ENCODE peak calls at places on chromosomes 6 and 20, in nine cellular contexts. One of them, this sample, is unnamed. For H3K27me3 and H3K4me1, the result is how much of the 10 kb centered on the place peaks cover.

GRCh38 chr6:145139451-145139850 is 595.9 kb downstream of the EPM2A start:
- DNase-seq in SJSA1: no peak
- DNase-seq in esophagus squamous epithelium: no peak
- DNase-seq in stomach: no peak
- DNase-seq in IMR-90: peak
- DNase-seq in left ventricle myocardium inferior: no peak
- DNase-seq in right atrium auricular region: no peak
- DNase-seq in mammary epithelial cell: no peak
- DNase-seq in lower lobe of right lung: peak
- DNase-seq in this sample: no peak

GRCh38 chr20:46084805-46085792 is 4.7 kb downstream of the NCOA5 start:
- DNase-seq in SJSA1: no peak
- DNase-seq in esophagus squamous epithelium: no peak
- DNase-seq in stomach: peak
- DNase-seq in IMR-90: peak
- DNase-seq in left ventricle myocardium inferior: no peak
- DNase-seq in right atrium auricular region: no peak
- DNase-seq in mammary epithelial cell: peak
- DNase-seq in lower lobe of right lung: no peak
- DNase-seq in this sample: no peak

GRCh38 chr20:20955837-20956236 is 150.3 kb downstream of the LINC00237 start:
- DNase-seq in SJSA1: no peak
- DNase-seq in esophagus squamous epithelium: no peak
- DNase-seq in stomach: no peak
- DNase-seq in IMR-90: no peak
- DNase-seq in left ventricle myocardium inferior: no peak
- DNase-seq in right atrium auricular region: no peak
- DNase-seq in mammary epithelial cell: no peak
- DNase-seq in lower lobe of right lung: no peak
- DNase-seq in this sample: no peak

GRCh38 chr6:87172292-87172691 is 16.9 kb downstream of the ZNF292 start:
- DNase-seq in SJSA1: no peak
- DNase-seq in esophagus squamous epithelium: no peak
- DNase-seq in stomach: no peak
- DNase-seq in IMR-90: no peak
- DNase-seq in left ventricle myocardium inferior: no peak
- DNase-seq in right atrium auricular region: no peak
- DNase-seq in mammary epithelial cell: no peak
- DNase-seq in lower lobe of right lung: no peak
- DNase-seq in this sample: no peak

GRCh38 chr20:33984320-33984719 is 9.4 kb upstream of the RALY start:
- DNase-seq in SJSA1: no peak
- DNase-seq in esophagus squamous epithelium: no peak
- DNase-seq in stomach: no peak
- DNase-seq in IMR-90: no peak
- DNase-seq in left ventricle myocardium inferior: no peak
- DNase-seq in right atrium auricular region: no peak
- DNase-seq in mammary epithelial cell: no peak
- DNase-seq in lower lobe of right lung: no peak
- DNase-seq in this sample: no peak

GRCh38 chr20:62354031-62354808 is 12.9 kb downstream of the LAMA5 start:
- DNase-seq in SJSA1: no peak
- DNase-seq in esophagus squamous epithelium: no peak
- DNase-seq in stomach: no peak
- DNase-seq in IMR-90: no peak
- DNase-seq in left ventricle myocardium inferior: no peak
- DNase-seq in right atrium auricular region: no peak
- DNase-seq in mammary epithelial cell: no peak
- DNase-seq in lower lobe of right lung: no peak
- DNase-seq in this sample: no peak

GRCh38 chr20:45311589-45312211 is 3.6 kb upstream of the MATN4 start:
- DNase-seq in SJSA1: no peak
- DNase-seq in esophagus squamous epithelium: no peak
- DNase-seq in stomach: peak
- DNase-seq in IMR-90: peak
- DNase-seq in left ventricle myocardium inferior: peak
- DNase-seq in right atrium auricular region: peak
- DNase-seq in mammary epithelial cell: no peak
- DNase-seq in lower lobe of right lung: peak
- DNase-seq in this sample: no peak

GRCh38 chr20:50580016-50580747 is 70.0 kb downstream of the PTPN1 start:
- DNase-seq in SJSA1: peak
- DNase-seq in esophagus squamous epithelium: no peak
- DNase-seq in stomach: peak
- DNase-seq in IMR-90: peak
- DNase-seq in left ventricle myocardium inferior: peak
- DNase-seq in right atrium auricular region: peak
- DNase-seq in mammary epithelial cell: no peak
- DNase-seq in lower lobe of right lung: peak
- DNase-seq in this sample: no peak

GRCh38 chr6:131602913-131603312 is 25.1 kb downstream of the MED23 start:
- DNase-seq in SJSA1: no peak
- DNase-seq in esophagus squamous epithelium: no peak
- DNase-seq in stomach: no peak
- DNase-seq in IMR-90: peak
- DNase-seq in left ventricle myocardium inferior: no peak
- DNase-seq in right atrium auricular region: no peak
- DNase-seq in mammary epithelial cell: peak
- DNase-seq in lower lobe of right lung: no peak
- DNase-seq in this sample: no peak

GRCh38 chr6:131413191-131413830 is 159.7 kb upstream of the ARG1 start:
- DNase-seq in SJSA1: no peak
- DNase-seq in esophagus squamous epithelium: no peak
- DNase-seq in stomach: no peak
- DNase-seq in IMR-90: no peak
- DNase-seq in left ventricle myocardium inferior: no peak
- DNase-seq in right atrium auricular region: no peak
- DNase-seq in mammary epithelial cell: no peak
- DNase-seq in lower lobe of right lung: no peak
- DNase-seq in this sample: no peak

GRCh38 chr6:53203483-53203882 is 54.8 kb upstream of the GCM1 start:
- DNase-seq in SJSA1: no peak
- DNase-seq in esophagus squamous epithelium: no peak
- DNase-seq in stomach: no peak
- DNase-seq in IMR-90: no peak
- DNase-seq in left ventricle myocardium inferior: no peak
- DNase-seq in right atrium auricular region: no peak
- DNase-seq in mammary epithelial cell: no peak
- DNase-seq in lower lobe of right lung: no peak
- DNase-seq in this sample: no peak

GRCh38 chr20:59810376-59811187 is 122.9 kb downstream of the SYCP2 start:
- DNase-seq in SJSA1: peak
- DNase-seq in esophagus squamous epithelium: no peak
- DNase-seq in stomach: peak
- DNase-seq in IMR-90: no peak
- DNase-seq in left ventricle myocardium inferior: no peak
- DNase-seq in right atrium auricular region: peak
- DNase-seq in mammary epithelial cell: no peak
- DNase-seq in lower lobe of right lung: no peak
- DNase-seq in this sample: no peak

GRCh38 chr20:38094373-38094775 is 60.8 kb downstream of the RPRD1B start:
- DNase-seq in SJSA1: no peak
- DNase-seq in esophagus squamous epithelium: no peak
- DNase-seq in stomach: peak
- DNase-seq in IMR-90: peak
- DNase-seq in left ventricle myocardium inferior: peak
- DNase-seq in right atrium auricular region: peak
- DNase-seq in mammary epithelial cell: peak
- DNase-seq in lower lobe of right lung: no peak
- DNase-seq in this sample: no peak

GRCh38 chr6:41571066-41571780 is 25.0 kb downstream of the FOXP4 start:
- DNase-seq in SJSA1: no peak
- DNase-seq in esophagus squamous epithelium: no peak
- DNase-seq in stomach: no peak
- DNase-seq in IMR-90: no peak
- DNase-seq in left ventricle myocardium inferior: no peak
- DNase-seq in right atrium auricular region: no peak
- DNase-seq in mammary epithelial cell: no peak
- DNase-seq in lower lobe of right lung: no peak
- DNase-seq in this sample: no peak

DNA sequence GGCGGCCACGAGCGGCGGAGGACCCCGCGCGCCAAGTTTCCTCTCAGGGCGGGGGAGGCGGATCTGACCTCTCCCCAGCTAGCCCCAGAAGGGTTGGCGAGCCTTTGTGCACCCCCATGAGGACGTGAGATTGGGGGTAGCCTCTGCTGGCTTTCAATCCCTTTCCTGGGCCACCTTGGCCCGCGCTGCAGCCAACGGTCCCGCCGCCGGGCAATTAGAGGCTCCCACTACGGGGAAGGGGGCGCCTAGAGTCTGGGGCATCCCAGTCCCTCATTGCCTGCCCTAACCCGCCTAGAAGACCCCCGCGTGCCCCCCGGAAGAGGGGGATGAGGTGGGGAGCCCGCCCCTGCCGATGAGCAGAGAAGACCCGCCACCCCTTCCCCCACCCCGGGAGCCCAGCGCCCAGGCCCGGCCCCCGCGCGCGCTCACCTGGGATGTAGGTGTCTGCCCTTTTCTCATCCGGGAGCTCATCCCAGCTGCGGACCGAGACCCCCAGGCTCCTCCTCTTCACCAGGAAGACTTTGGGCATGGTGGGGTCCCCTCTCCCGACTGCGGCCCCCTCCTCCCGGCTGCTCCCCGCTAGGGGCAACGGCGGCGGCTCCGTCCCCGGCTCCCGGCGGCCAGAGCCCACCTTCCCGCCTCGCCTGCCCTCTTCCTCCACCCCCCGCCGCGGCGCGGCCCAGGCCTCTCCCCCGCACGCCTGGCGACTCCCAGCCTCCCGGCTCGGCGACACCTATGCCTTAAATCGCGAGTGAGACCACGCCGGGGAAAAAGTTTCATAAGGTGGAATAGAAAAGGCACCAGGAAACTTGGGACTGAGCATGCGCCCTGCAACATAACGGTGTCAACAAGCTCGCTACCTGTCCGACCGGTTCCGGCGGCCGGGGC is at the start of gene OVOL2:
- DNase-seq in SJSA1: no peak
- DNase-seq in esophagus squamous epithelium: no peak
- DNase-seq in stomach: peak
- DNase-seq in IMR-90: no peak
- DNase-seq in left ventricle myocardium inferior: no peak
- DNase-seq in right atrium auricular region: no peak
- DNase-seq in mammary epithelial cell: peak
- DNase-seq in lower lobe of right lung: peak
- DNase-seq in this sample: peak
- H3K27me3 ChIP-seq in SJSA1: half or more
- H3K27me3 ChIP-seq in esophagus squamous epithelium: under half
- H3K27me3 ChIP-seq in stomach: half or more
- H3K27me3 ChIP-seq in IMR-90: half or more
- H3K27me3 ChIP-seq in left ventricle myocardium inferior: half or more
- H3K27me3 ChIP-seq in right atrium auricular region: under half
- H3K27me3 ChIP-seq in mammary epithelial cell: under half
- H3K27me3 ChIP-seq in lower lobe of right lung: half or more
- H3K27me3 ChIP-seq in this sample: under half

DNA sequence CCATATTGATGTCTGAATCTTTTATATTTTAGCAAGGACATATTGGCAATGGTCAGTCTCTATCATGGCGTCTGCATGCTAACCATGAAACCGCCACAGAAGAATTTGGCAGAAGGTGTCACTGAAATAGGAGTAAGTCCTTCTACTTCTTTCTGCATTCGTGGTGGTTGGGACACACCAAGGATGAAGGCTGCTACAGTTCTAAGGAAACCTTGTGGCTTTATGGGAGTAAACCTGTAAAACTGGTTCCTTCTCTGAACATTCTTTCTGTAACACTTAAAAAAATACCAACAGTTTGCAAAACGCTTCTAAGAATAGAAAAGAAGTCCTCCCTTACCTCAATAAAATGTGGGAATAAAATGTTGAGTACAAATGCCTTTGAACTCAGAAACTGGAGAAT is 195.3 kb downstream of the SLC24A3 start:
- DNase-seq in SJSA1: no peak
- DNase-seq in esophagus squamous epithelium: no peak
- DNase-seq in stomach: no peak
- DNase-seq in IMR-90: no peak
- DNase-seq in left ventricle myocardium inferior: no peak
- DNase-seq in right atrium auricular region: no peak
- DNase-seq in mammary epithelial cell: peak
- DNase-seq in lower lobe of right lung: no peak
- DNase-seq in this sample: no peak
- H3K27ac ChIP-seq in SJSA1: no peak
- H3K27ac ChIP-seq in esophagus squamous epithelium: no peak
- H3K27ac ChIP-seq in stomach: no peak
- H3K27ac ChIP-seq in IMR-90: no peak
- H3K27ac ChIP-seq in left ventricle myocardium inferior: no peak
- H3K27ac ChIP-seq in right atrium auricular region: no peak
- H3K27ac ChIP-seq in mammary epithelial cell: no peak
- H3K27ac ChIP-seq in lower lobe of right lung: peak
- H3K27ac ChIP-seq in this sample: no peak

GRCh38 chr20:47545499-47545898 is 43.8 kb downstream of the NCOA3 start:
- DNase-seq in SJSA1: no peak
- DNase-seq in esophagus squamous epithelium: no peak
- DNase-seq in stomach: no peak
- DNase-seq in IMR-90: no peak
- DNase-seq in left ventricle myocardium inferior: no peak
- DNase-seq in right atrium auricular region: no peak
- DNase-seq in mammary epithelial cell: no peak
- DNase-seq in lower lobe of right lung: no peak
- DNase-seq in this sample: no peak
- H3K4me1 ChIP-seq in SJSA1: under half
- H3K4me1 ChIP-seq in esophagus squamous epithelium: under half
- H3K4me1 ChIP-seq in stomach: under half
- H3K4me1 ChIP-seq in IMR-90: under half
- H3K4me1 ChIP-seq in left ventricle myocardium inferior: half or more
- H3K4me1 ChIP-seq in right atrium auricular region: under half
- H3K4me1 ChIP-seq in mammary epithelial cell: under half
- H3K4me1 ChIP-seq in lower lobe of right lung: under half
- H3K4me1 ChIP-seq in this sample: under half

GRCh38 chr6:15924893-15925292 is 204.0 kb upstream of the MYLIP start:
- DNase-seq in SJSA1: no peak
- DNase-seq in esophagus squamous epithelium: no peak
- DNase-seq in stomach: no peak
- DNase-seq in IMR-90: no peak
- DNase-seq in left ventricle myocardium inferior: no peak
- DNase-seq in right atrium auricular region: no peak
- DNase-seq in mammary epithelial cell: no peak
- DNase-seq in lower lobe of right lung: no peak
- DNase-seq in this sample: no peak

GRCh38 chr6:15922510-15923307 is 206.2 kb upstream of the MYLIP start:
- DNase-seq in SJSA1: no peak
- DNase-seq in esophagus squamous epithelium: no peak
- DNase-seq in stomach: no peak
- DNase-seq in IMR-90: no peak
- DNase-seq in left ventricle myocardium inferior: no peak
- DNase-seq in right atrium auricular region: no peak
- DNase-seq in mammary epithelial cell: no peak
- DNase-seq in lower lobe of right lung: no peak
- DNase-seq in this sample: no peak

GRCh38 chr6:15926256-15926655 is 202.6 kb upstream of the MYLIP start:
- DNase-seq in SJSA1: no peak
- DNase-seq in esophagus squamous epithelium: no peak
- DNase-seq in stomach: no peak
- DNase-seq in IMR-90: no peak
- DNase-seq in left ventricle myocardium inferior: no peak
- DNase-seq in right atrium auricular region: no peak
- DNase-seq in mammary epithelial cell: no peak
- DNase-seq in lower lobe of right lung: no peak
- DNase-seq in this sample: no peak

GRCh38 chr6:15929685-15930084 is 199.2 kb upstream of the MYLIP start:
- DNase-seq in SJSA1: no peak
- DNase-seq in esophagus squamous epithelium: no peak
- DNase-seq in stomach: no peak
- DNase-seq in IMR-90: no peak
- DNase-seq in left ventricle myocardium inferior: no peak
- DNase-seq in right atrium auricular region: no peak
- DNase-seq in mammary epithelial cell: peak
- DNase-seq in lower lobe of right lung: no peak
- DNase-seq in this sample: no peak

GRCh38 chr6:15927531-15928230 is 201.2 kb upstream of the MYLIP start:
- DNase-seq in SJSA1: no peak
- DNase-seq in esophagus squamous epithelium: no peak
- DNase-seq in stomach: no peak
- DNase-seq in IMR-90: no peak
- DNase-seq in left ventricle myocardium inferior: no peak
- DNase-seq in right atrium auricular region: no peak
- DNase-seq in mammary epithelial cell: no peak
- DNase-seq in lower lobe of right lung: no peak
- DNase-seq in this sample: no peak
- H3K27me3 ChIP-seq in SJSA1: under half
- H3K27me3 ChIP-seq in esophagus squamous epithelium: under half
- H3K27me3 ChIP-seq in stomach: under half
- H3K27me3 ChIP-seq in IMR-90: under half
- H3K27me3 ChIP-seq in left ventricle myocardium inferior: under half
- H3K27me3 ChIP-seq in right atrium auricular region: under half
- H3K27me3 ChIP-seq in mammary epithelial cell: under half
- H3K27me3 ChIP-seq in lower lobe of right lung: under half
- H3K27me3 ChIP-seq in this sample: under half

This sample was measured in iPS DF 6.9.